ENCODE peak calls at places on chromosome 6, in six cellular contexts. J is myocyte; P is NCI-H2081; G is astrocyte of the spinal cord; V is foreskin keratinocyte; D is activated CD4-positive, CD25-positive, alpha-beta regulatory T cell. C is an unnamed sample.

GRCh38 chr6:116741571-116741970 is 23.9 kb downstream of the FAM162B start:
- DNase-seq in J (no peak), P (no peak), G (no peak), V (no peak), D (no peak), C (no peak)

GRCh38 chr6:34695729-34696188 is 808 bp downstream of the ILRUN start:
- DNase-seq in J (no peak), P (no peak), G (no peak), V (no peak), D (no peak), C (no peak)

GRCh38 chr6:84740385-84740784 is 24.0 kb downstream of the TBX18 start:
- DNase-seq in J (no peak), P (no peak), G (no peak), V (no peak), D (no peak), C (no peak)

GRCh38 chr6:128432394-128432793 is 88.0 kb downstream of the PTPRK start:
- DNase-seq in J (no peak), P (no peak), G (peak; percentile 59), V (peak; percentile 63), D (no peak), C (peak; percentile 46)

GRCh38 chr6:107132330-107132954 is 17.1 kb upstream of the BEND3 start:
- DNase-seq in J (peak; percentile 46), P (peak; percentile 1), G (peak; percentile 34), V (no peak), D (no peak), C (peak; percentile 12)

GRCh38 chr6:122008105-122009100 is 391.0 kb upstream of the HSF2 start:
- DNase-seq in J (peak; percentile 47), P (no peak), G (peak; percentile 80), V (no peak), D (no peak), C (no peak)

GRCh38 chr6:70838907-70839285 is 118.0 kb downstream of the B3GAT2 start:
- DNase-seq in J (no peak), P (no peak), G (no peak), V (no peak), D (no peak), C (no peak)

GRCh38 chr6:168116446-168116974 is 37.5 kb upstream of the FRMD1 start:
- DNase-seq in J (no peak), P (no peak), G (no peak), V (no peak), D (no peak), C (no peak)

GRCh38 chr6:143174516-143174915 is 113.8 kb downstream of the AIG1 start:
- DNase-seq in J (no peak), P (no peak), G (no peak), V (no peak), D (no peak), C (no peak)

GRCh38 chr6:51559059-51559458 is 528.4 kb downstream of the PKHD1 start:
- DNase-seq in J (no peak), P (no peak), G (no peak), V (peak; percentile 47), D (no peak), C (peak; percentile 20)

GRCh38 chr6:160455484-160456213 is 107.5 kb downstream of the SLC22A3 start:
- DNase-seq in J (peak; percentile 67), P (peak; percentile 28), G (peak; percentile 63), V (peak; percentile 53), D (peak; percentile 45), C (peak; percentile 71)

GRCh38 chr6:38509713-38510112 is 130.0 kb downstream of the BTBD9 start:
- DNase-seq in J (peak; percentile 39), P (no peak), G (peak; percentile 87), V (peak; percentile 75), D (no peak), C (peak; percentile 11)

GRCh38 chr6:140857734-140858380 is 1274.9 kb upstream of the GJE1 start:
- DNase-seq in J (peak; percentile 34), P (no peak), G (peak; percentile 93), V (peak; percentile 68), D (no peak), C (peak; percentile 57)

GRCh38 chr6:157789861-157790260 is 33.2 kb upstream of the SNX9 start:
- DNase-seq in J (no peak), P (no peak), G (no peak), V (peak; percentile 23), D (no peak), C (peak; percentile 42)

GRCh38 chr6:46491201-46491788 is at the start of gene RCAN2:
- DNase-seq in J (peak; percentile 53), P (peak; percentile 18), G (peak; percentile 26), V (peak; percentile 11), D (peak; percentile 2), C (peak; percentile 36)

GRCh38 chr6:166798652-166799051 is 157.7 kb downstream of the RNASET2 start:
- DNase-seq in J (no peak), P (no peak), G (no peak), V (no peak), D (no peak), C (no peak)

GRCh38 chr6:166317261-166318212 is 9.3 kb upstream of the PRR18 start:
- DNase-seq in J (peak; percentile 20), P (no peak), G (no peak), V (no peak), D (no peak), C (no peak)

GRCh38 chr6:170434821-170435155 is 118.3 kb downstream of the PSMB1 start:
- DNase-seq in J (no peak), P (no peak), G (no peak), V (no peak), D (no peak), C (no peak)

GRCh38 chr6:106470811-106471210 is 110.3 kb downstream of the CRYBG1 start:
- DNase-seq in J (no peak), P (no peak), G (no peak), V (no peak), D (no peak), C (no peak)

GRCh38 chr6:25277857-25278256 is 1.3 kb upstream of the CARMIL1 start:
- DNase-seq in J (no peak), P (no peak), G (no peak), V (no peak), D (no peak), C (no peak)

GRCh38 chr6:152310371-152310954 is 326.7 kb downstream of the SYNE1 start:
- DNase-seq in J (no peak), P (no peak), G (no peak), V (no peak), D (no peak), C (no peak)

GRCh38 chr6:169232507-169232931 is 21.1 kb downstream of the THBS2 start:
- DNase-seq in J (no peak), P (no peak), G (no peak), V (no peak), D (no peak), C (no peak)

GRCh38 chr6:66725670-66726069 is 1018.6 kb upstream of the EYS start:
- DNase-seq in J (no peak), P (no peak), G (no peak), V (no peak), D (no peak), C (no peak)

GRCh38 chr6:36615018-36615761 is 21.0 kb downstream of the SRSF3 start:
- DNase-seq in J (peak; percentile 71), P (peak; percentile 43), G (peak; percentile 64), V (peak; percentile 47), D (no peak), C (peak; percentile 49)

GRCh38 chr6:13488015-13488895 is 855 bp upstream of the GFOD1 start:
- DNase-seq in J (no peak), P (no peak), G (no peak), V (no peak), D (no peak), C (peak; percentile 25)

GRCh38 chr6:66628917-66629316 is 921.9 kb upstream of the EYS start:
- DNase-seq in J (no peak), P (no peak), G (no peak), V (no peak), D (no peak), C (no peak)

GRCh38 chr6:57302477-57302876 is 15.0 kb upstream of the PRIM2 start:
- DNase-seq in J (no peak), P (no peak), G (no peak), V (no peak), D (no peak), C (no peak)

GRCh38 chr6:75532521-75532920 is 38.9 kb upstream of the FILIP1 start:
- DNase-seq in J (no peak), P (no peak), G (peak; percentile 30), V (peak; percentile 29), D (no peak), C (no peak)

GRCh38 chr6:152300517-152300916 is 336.6 kb downstream of the SYNE1 start:
- DNase-seq in J (no peak), P (no peak), G (no peak), V (no peak), D (no peak), C (no peak)

GRCh38 chr6:30493643-30494250 is 4.4 kb downstream of the HLA-E start:
- DNase-seq in J (no peak), P (no peak), G (no peak), V (no peak), D (no peak), C (no peak)

GRCh38 chr6:40510442-40510841 is 76.7 kb downstream of the LRFN2 start:
- DNase-seq in J (no peak), P (no peak), G (no peak), V (no peak), D (no peak), C (no peak)

GRCh38 chr6:63816979-63817436 is 181.4 kb downstream of the PHF3 start:
- DNase-seq in J (peak; percentile 66), P (no peak), G (no peak), V (no peak), D (no peak), C (no peak)

GRCh38 chr6:22029169-22029568 is 267.7 kb downstream of the PRL start:
- DNase-seq in J (peak; percentile 56), P (no peak), G (peak; percentile 25), V (no peak), D (no peak), C (no peak)

GRCh38 chr6:73340048-73340447 is 14.0 kb downstream of the DPPA5 start:
- DNase-seq in J (no peak), P (no peak), G (no peak), V (peak; percentile 68), D (no peak), C (no peak)

GRCh38 chr6:87334683-87335082 is 5.6 kb upstream of the GJB7 start:
- DNase-seq in J (no peak), P (no peak), G (no peak), V (no peak), D (no peak), C (no peak)

GRCh38 chr6:154453329-154453728 is 57.2 kb downstream of the CNKSR3 start:
- DNase-seq in J (no peak), P (no peak), G (no peak), V (no peak), D (no peak), C (no peak)

GRCh38 chr6:75611702-75612375 is 10.2 kb downstream of the SENP6 start:
- DNase-seq in J (no peak), P (no peak), G (no peak), V (no peak), D (no peak), C (no peak)

GRCh38 chr6:149318581-149319286 is 1.2 kb downstream of the TAB2 start:
- DNase-seq in J (no peak), P (peak; percentile 2), G (peak; percentile 27), V (no peak), D (no peak), C (no peak)

GRCh38 chr6:34919651-34920050 is 30.6 kb downstream of the ANKS1A start:
- DNase-seq in J (no peak), P (no peak), G (peak; percentile 7), V (peak; percentile 4), D (no peak), C (no peak)

C was measured in RWPE1.